ENCODE peak calls at places on chromosomes 5 and 9, in ten cellular contexts. F is fibroblast of lung, Z is IMR-90, K is psoas muscle, D is spleen, P is heart left ventricle, E is aorta, A is PC-9, S is H1, O is mesendoderm. C is an unnamed sample. For H3K4me1 and H3K36me3, the result is how much of the 10 kb centered on the place peaks cover.

GRCh38 chr5:156584856-156585255 is 257.9 kb downstream of the SGCD start:
- DNase-seq in F (no peak), Z (no peak), K (no peak), D (no peak), P (no peak), E (no peak), A (no peak), S (no peak), O (no peak), C (no peak)

GRCh38 chr5:80668016-80668969 is 13.5 kb upstream of the DHFR start:
- DNase-seq in F (no peak), Z (no peak), K (no peak), D (peak), P (no peak), E (no peak), A (no peak), S (no peak), O (peak), C (peak)

GRCh38 chr5:164370841-164371240 is 865.4 kb downstream of the MAT2B start:
- DNase-seq in F (no peak), Z (peak), K (no peak), D (no peak), P (no peak), E (no peak), A (no peak), S (no peak), O (no peak), C (no peak)

GRCh38 chr9:33146298-33146697 is 20.8 kb downstream of the B4GALT1 start:
- DNase-seq in F (no peak), Z (no peak), K (no peak), D (peak), P (no peak), E (no peak), A (no peak), S (no peak), O (no peak), C (peak)

GRCh38 chr5:158152151-158152550 is 293.2 kb upstream of the CLINT1 start:
- DNase-seq in F (peak), Z (no peak), K (no peak), D (no peak), P (no peak), E (no peak), A (no peak), S (no peak), O (no peak), C (no peak)

GRCh38 chr9:92980085-92980745 is 32.9 kb downstream of the FGD3 start:
- DNase-seq in F (peak), Z (no peak), K (no peak), D (no peak), P (no peak), E (no peak), A (peak), S (no peak), O (no peak), C (no peak)

GRCh38 chr5:124736111-124736813 is 10.2 kb downstream of the ZNF608 start:
- DNase-seq in F (peak), Z (peak), K (no peak), D (no peak), P (no peak), E (no peak), A (no peak), S (no peak), O (no peak), C (no peak)

GRCh38 chr5:141914154-141914743 is 9.4 kb upstream of the DELE1 start:
- DNase-seq in F (peak), Z (no peak), K (peak), D (peak), P (peak), E (peak), A (no peak), S (no peak), O (peak), C (peak)

GRCh38 chr5:124536333-124536732 is 210.1 kb downstream of the ZNF608 start:
- DNase-seq in F (peak), Z (no peak), K (no peak), D (no peak), P (no peak), E (no peak), A (no peak), S (no peak), O (no peak), C (no peak)

GRCh38 chr5:15452780-15453179 is 47.2 kb upstream of the FBXL7 start:
- DNase-seq in F (peak), Z (no peak), K (no peak), D (no peak), P (no peak), E (no peak), A (no peak), S (no peak), O (peak), C (no peak)

GRCh38 chr5:30100148-30100547 is 1093.3 kb upstream of the CDH6 start:
- DNase-seq in F (peak), Z (no peak), K (no peak), D (no peak), P (no peak), E (no peak), A (no peak), S (no peak), O (no peak), C (no peak)

GRCh38 chr9:103183569-103184191 is 188.5 kb downstream of the CYLC2 start:
- DNase-seq in F (no peak), Z (no peak), K (no peak), D (no peak), P (peak), E (no peak), A (peak), S (no peak), O (no peak), C (no peak)

GRCh38 chr5:111454198-111454606 is 58.1 kb downstream of the STARD4 start:
- DNase-seq in F (peak), Z (peak), K (no peak), D (no peak), P (no peak), E (no peak), A (no peak), S (no peak), O (no peak), C (no peak)

GRCh38 chr5:13331585-13331984 is 612.9 kb downstream of the DNAH5 start:
- DNase-seq in F (no peak), Z (no peak), K (no peak), D (no peak), P (no peak), E (peak), A (no peak), S (no peak), O (no peak), C (no peak)

GRCh38 chr9:136016221-136016881 is 55.2 kb upstream of the UBAC1 start:
- DNase-seq in F (no peak), Z (no peak), K (peak), D (no peak), P (no peak), E (peak), A (no peak), S (no peak), O (no peak), C (peak)

GRCh38 chr5:29079771-29080170 is 2041.4 kb upstream of the CDH9 start:
- DNase-seq in F (no peak), Z (no peak), K (no peak), D (no peak), P (no peak), E (no peak), A (no peak), S (peak), O (peak), C (no peak)

GRCh38 chr9:114592356-114592755 is 4.8 kb downstream of the ATP6V1G1 start:
- DNase-seq in F (peak), Z (peak), K (no peak), D (no peak), P (peak), E (no peak), A (no peak), S (no peak), O (peak), C (no peak)

GRCh38 chr9:84435902-84436301 is 95.3 kb upstream of the SLC28A3 start:
- DNase-seq in F (no peak), Z (no peak), K (no peak), D (no peak), P (no peak), E (no peak), A (no peak), S (no peak), O (no peak), C (no peak)

GRCh38 chr9:6383551-6384225 is 29.3 kb upstream of the UHRF2 start:
- DNase-seq in F (peak), Z (peak), K (no peak), D (no peak), P (no peak), E (peak), A (no peak), S (no peak), O (no peak), C (no peak)

GRCh38 chr5:68240196-68240595 is 24.6 kb downstream of the PIK3R1 start:
- DNase-seq in F (no peak), Z (no peak), K (no peak), D (no peak), P (no peak), E (no peak), A (no peak), S (no peak), O (no peak), C (no peak)

GRCh38 chr5:123809594-123810172 is 297.7 kb downstream of the CSNK1G3 start:
- DNase-seq in F (no peak), Z (no peak), K (no peak), D (no peak), P (no peak), E (no peak), A (no peak), S (no peak), O (no peak), C (no peak)

GRCh38 chr5:1127991-1128785 is 16.3 kb upstream of the SLC12A7 start:
- DNase-seq in F (no peak), Z (no peak), K (peak), D (no peak), P (peak), E (no peak), A (no peak), S (no peak), O (no peak), C (no peak)
- H3K4me3 ChIP-seq in F (no peak), Z (no peak), K (no peak), D (no peak), P (no peak), E (no peak), A (no peak), S (no peak), O (no peak), C (no peak)

DNA sequence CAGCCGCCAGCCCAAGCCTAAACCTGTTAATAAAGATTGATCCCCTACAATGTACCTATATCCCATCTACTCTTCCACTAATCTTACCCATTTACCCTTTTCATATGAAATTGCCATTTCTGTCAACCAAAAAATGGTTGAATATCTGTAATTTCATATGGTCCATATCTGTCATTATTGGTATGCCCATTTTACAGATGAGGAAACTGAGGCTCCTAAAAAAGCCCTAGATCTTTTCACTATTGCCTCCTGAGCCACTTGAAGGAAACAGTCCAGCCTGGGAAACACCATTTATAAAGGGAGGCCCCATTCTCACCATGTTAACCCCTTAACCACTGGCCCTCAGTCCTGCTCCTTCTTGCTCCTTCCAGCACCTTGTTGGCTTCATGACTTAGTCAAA is 41.2 kb upstream of the SNAPC3 start:
- DNase-seq in F (no peak), Z (no peak), K (no peak), D (no peak), P (no peak), E (no peak), A (no peak), S (no peak), O (no peak), C (no peak)
- H3K4me1 ChIP-seq in F (under half), Z (under half), K (under half), D (under half), P (under half), E (under half), A (under half), S (under half), O (under half), C (under half)

GRCh38 chr5:36160617-36161016 is 8.7 kb downstream of the SKP2 start:
- DNase-seq in F (no peak), Z (no peak), K (no peak), D (no peak), P (no peak), E (no peak), A (no peak), S (no peak), O (no peak), C (no peak)

GRCh38 chr5:36168737-36169136 is 16.8 kb downstream of the SKP2 start:
- DNase-seq in F (no peak), Z (no peak), K (no peak), D (no peak), P (no peak), E (no peak), A (no peak), S (no peak), O (no peak), C (no peak)

GRCh38 chr5:36162810-36163486 is 11.0 kb downstream of the SKP2 start:
- DNase-seq in F (no peak), Z (no peak), K (no peak), D (no peak), P (no peak), E (no peak), A (no peak), S (no peak), O (peak), C (no peak)

GRCh38 chr5:36161317-36161716 is 9.4 kb downstream of the SKP2 start:
- DNase-seq in F (no peak), Z (no peak), K (no peak), D (no peak), P (no peak), E (no peak), A (no peak), S (no peak), O (no peak), C (no peak)

GRCh38 chr5:36164461-36164860 is 12.6 kb downstream of the SKP2 start:
- DNase-seq in F (no peak), Z (no peak), K (no peak), D (no peak), P (no peak), E (no peak), A (no peak), S (no peak), O (no peak), C (no peak)
- H3K36me3 ChIP-seq in F (under half), Z (half or more), K (half or more), D (half or more), P (under half), E (under half), A (under half), S (under half), O (under half), C (half or more)

GRCh38 chr5:119357309-119357708 is 1.5 kb downstream of the TNFAIP8 start:
- DNase-seq in F (no peak), Z (no peak), K (no peak), D (no peak), P (no peak), E (no peak), A (no peak), S (no peak), O (no peak), C (no peak)
- H3K4me3 ChIP-seq in F (peak), Z (peak), K (peak), D (peak), P (peak), E (peak), A (peak), S (no peak), O (no peak), C (peak)

GRCh38 chr5:168014423-168014822 is 277.0 kb upstream of the WWC1 start:
- DNase-seq in F (no peak), Z (no peak), K (no peak), D (no peak), P (no peak), E (no peak), A (no peak), S (no peak), O (no peak), C (no peak)
- H3K4me1 ChIP-seq in F (under half), Z (under half), K (under half), D (under half), P (under half), E (under half), A (under half), S (under half), O (under half), C (under half)

DNA sequence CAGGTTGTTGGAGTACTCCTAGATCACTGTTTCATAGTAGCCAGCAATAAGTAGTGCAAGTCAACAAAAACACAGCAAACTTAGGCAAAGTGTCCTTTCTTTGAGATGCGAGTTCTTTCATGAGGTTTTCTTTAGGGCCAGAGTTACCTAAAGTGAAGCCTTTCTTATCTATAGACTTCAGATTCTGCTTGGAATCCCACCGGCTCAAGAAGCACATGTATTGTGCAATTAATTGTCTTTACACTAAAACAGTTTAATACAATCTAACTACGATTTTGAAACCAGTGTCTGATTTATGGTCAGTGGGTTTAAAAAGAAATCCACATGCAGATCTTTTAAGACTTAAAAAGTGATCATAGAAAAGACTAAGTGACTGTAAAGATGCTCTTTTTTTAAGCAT is 3.6 kb downstream of the PURA start:
- DNase-seq in F (no peak), Z (no peak), K (no peak), D (no peak), P (no peak), E (no peak), A (no peak), S (no peak), O (no peak), C (no peak)
- H3K36me3 ChIP-seq in F (under half), Z (under half), K (under half), D (under half), P (under half), E (under half), A (under half), S (under half), O (under half), C (under half)

GRCh38 chr9:94147776-94148175 is 63.5 kb downstream of the PTPDC1 start:
- DNase-seq in F (no peak), Z (no peak), K (no peak), D (no peak), P (no peak), E (no peak), A (no peak), S (no peak), O (no peak), C (no peak)

GRCh38 chr9:94149696-94150095 is 65.4 kb downstream of the PTPDC1 start:
- DNase-seq in F (no peak), Z (no peak), K (no peak), D (no peak), P (no peak), E (no peak), A (no peak), S (no peak), O (no peak), C (no peak)

GRCh38 chr9:94150890-94151660 is 66.8 kb downstream of the PTPDC1 start:
- DNase-seq in F (no peak), Z (no peak), K (no peak), D (no peak), P (no peak), E (no peak), A (no peak), S (no peak), O (peak), C (no peak)

GRCh38 chr9:94148419-94148818 is 64.2 kb downstream of the PTPDC1 start:
- DNase-seq in F (no peak), Z (no peak), K (no peak), D (no peak), P (no peak), E (no peak), A (no peak), S (no peak), O (peak), C (no peak)

GRCh38 chr9:94150279-94150828 is 66.1 kb downstream of the PTPDC1 start:
- DNase-seq in F (peak), Z (no peak), K (no peak), D (no peak), P (no peak), E (no peak), A (no peak), S (no peak), O (no peak), C (no peak)
- H3K4me3 ChIP-seq in F (no peak), Z (no peak), K (no peak), D (no peak), P (no peak), E (no peak), A (no peak), S (no peak), O (no peak), C (no peak)

DNA sequence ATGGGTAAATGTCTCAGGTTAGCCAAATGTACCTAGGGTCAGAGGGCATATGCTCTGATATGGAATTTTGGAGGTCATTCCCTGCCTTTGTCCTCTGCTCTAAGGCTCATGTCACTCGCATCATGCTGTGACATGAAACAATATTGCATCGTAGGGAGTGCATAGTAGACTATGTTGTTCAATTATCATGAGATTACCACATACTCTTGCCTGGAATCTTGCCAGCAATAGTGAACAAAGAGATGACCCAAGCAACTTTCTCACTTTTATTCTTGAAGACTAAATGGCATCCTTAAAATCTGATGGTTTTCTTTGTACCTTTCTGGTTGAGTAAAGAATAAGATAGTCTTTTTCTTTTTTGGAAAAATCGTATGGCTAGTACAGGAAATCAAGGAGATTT is 27.7 kb downstream of the ZNF462 start:
- DNase-seq in F (no peak), Z (no peak), K (no peak), D (no peak), P (no peak), E (no peak), A (no peak), S (no peak), O (no peak), C (no peak)
- H3K4me1 ChIP-seq in F (under half), Z (under half), K (half or more), D (under half), P (under half), E (under half), A (under half), S (under half), O (under half), C (under half)

DNA sequence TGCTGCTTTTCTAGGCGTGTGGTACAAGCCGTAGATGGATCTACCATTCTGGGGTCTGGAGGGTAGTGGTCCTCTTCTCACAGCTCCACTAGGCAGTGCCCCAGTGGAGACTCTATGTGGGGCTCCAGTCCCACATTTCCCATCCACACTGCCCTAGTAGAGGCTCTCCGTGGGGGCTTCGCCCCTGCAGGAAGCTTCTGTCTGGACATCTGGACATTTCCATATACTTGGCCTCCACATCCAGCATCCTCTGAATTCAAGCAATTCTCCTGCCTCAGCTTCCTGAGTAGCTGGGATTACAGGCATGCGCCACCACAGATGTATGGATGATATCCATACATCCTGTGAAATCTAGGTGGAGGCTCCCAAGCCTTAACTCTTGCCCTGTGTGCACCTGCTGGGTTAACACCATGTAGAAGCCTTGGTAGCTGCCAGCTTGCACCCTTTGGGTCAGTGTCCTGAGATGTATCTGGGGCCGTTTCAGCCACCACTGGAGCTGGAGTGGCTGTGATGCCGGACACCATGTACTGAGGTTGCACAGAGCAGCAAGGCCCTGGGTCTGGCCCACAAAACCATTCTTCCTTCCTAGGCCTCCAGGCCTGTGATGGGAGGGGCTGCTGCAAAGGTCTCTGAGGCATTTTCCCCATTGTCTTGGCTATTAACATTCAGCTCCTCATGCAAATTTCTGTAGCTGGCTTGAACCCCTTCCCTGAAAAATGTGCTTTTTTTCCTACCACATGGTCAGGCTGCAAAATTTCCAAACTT is 84.0 kb downstream of the EHMT1 start:
- DNase-seq in F (no peak), Z (no peak), K (no peak), D (no peak), P (no peak), E (no peak), A (no peak), S (no peak), O (no peak), C (no peak)
- H3K36me3 ChIP-seq in F (under half), Z (under half), K (under half), D (under half), P (under half), E (under half), A (under half), S (under half), O (under half), C (under half)